ENCODE peak calls at places on chromosomes 3 and 15, in eight cellular contexts. E is IMR-90, P is OCI-LY7, C is A673, W is tibial artery, J is prostate gland, Y is K562, G is ovary. Z is an unnamed sample.
A peak's percentile ranks its signal among the peaks of the same experiment; 100 is the strongest.

GRCh38 chr3:190671658-190672057 is 157.8 kb downstream of the IL1RAP start:
- DNase-seq in P (no peak), C (peak; percentile 51), W (no peak), J (no peak), G (no peak), Y (no peak), E (peak; percentile 51), Z (no peak)

GRCh38 chr3:122513386-122514122 is 1.2 kb downstream of the KPNA1 start:
- DNase-seq in C (no peak), P (no peak), W (no peak), Y (no peak), J (no peak), G (no peak), E (peak; percentile 74), Z (no peak)

GRCh38 chr3:23740517-23741402 is 65.0 kb upstream of the UBE2E1 start:
- DNase-seq in Y (peak; percentile 47), C (no peak), G (no peak), J (no peak), E (no peak), W (peak; percentile 36), P (peak; percentile 51), Z (no peak)

GRCh38 chr3:185927501-185928200 is 10.2 kb downstream of the TRA2B start:
- DNase-seq in G (no peak), C (no peak), E (no peak), W (no peak), J (no peak), P (no peak), Y (no peak), Z (no peak)

GRCh38 chr3:174439621-174440349 is 419.3 kb upstream of the NAALADL2 start:
- DNase-seq in P (no peak), E (peak; percentile 98), Y (no peak), G (peak; percentile 22), J (peak; percentile 49), W (peak; percentile 47), C (peak; percentile 33), Z (peak; percentile 65)

GRCh38 chr3:177673105-177673804 is 476.0 kb upstream of the TBL1XR1 start:
- DNase-seq in W (peak; percentile 23), G (no peak), C (no peak), Y (peak; percentile 53), J (no peak), E (peak; percentile 97), P (no peak), Z (peak; percentile 81)

GRCh38 chr3:155102329-155102728 is 22.2 kb downstream of the MME start:
- DNase-seq in E (peak; percentile 62), Y (no peak), G (no peak), C (no peak), P (no peak), J (no peak), W (no peak), Z (no peak)

GRCh38 chr15:34837246-34838016 is 42.1 kb upstream of the ACTC1 start:
- DNase-seq in J (no peak), C (no peak), Y (peak; percentile 19), G (no peak), E (peak; percentile 95), P (no peak), W (no peak), Z (peak; percentile 72)

GRCh38 chr15:82643992-82644391 is 3.2 kb downstream of the CPEB1 start:
- DNase-seq in C (no peak), P (no peak), W (no peak), E (no peak), J (no peak), G (no peak), Y (peak; percentile 76), Z (no peak)

GRCh38 chr3:13110678-13111116 is 37.5 kb upstream of the IQSEC1 start:
- DNase-seq in E (no peak), J (peak; percentile 70), Y (no peak), W (no peak), C (no peak), P (peak; percentile 94), G (no peak), Z (peak; percentile 61)

GRCh38 chr3:107315136-107315535 is 62.1 kb upstream of the CCDC54 start:
- DNase-seq in Y (no peak), P (no peak), J (no peak), G (no peak), W (no peak), E (peak; percentile 5), C (no peak), Z (no peak)

GRCh38 chr3:23162939-23163338 is 40.2 kb upstream of the UBE2E2 start:
- DNase-seq in P (peak; percentile 42), J (peak; percentile 26), Y (no peak), C (no peak), G (no peak), E (no peak), W (no peak), Z (no peak)

GRCh38 chr3:107612581-107613182 is 89.9 kb downstream of the BBX start:
- DNase-seq in Y (no peak), C (no peak), W (no peak), J (no peak), P (no peak), G (no peak), E (no peak), Z (no peak)

GRCh38 chr15:57183614-57184344 is 192.5 kb upstream of the CGNL1 start:
- DNase-seq in W (no peak), C (no peak), J (no peak), Y (no peak), G (no peak), E (peak; percentile 69), P (no peak), Z (no peak)

GRCh38 chr15:85581495-85581894 is 201.1 kb downstream of the AKAP13 start:
- DNase-seq in J (no peak), C (no peak), Y (no peak), G (no peak), W (peak; percentile 78), E (no peak), P (peak; percentile 19), Z (no peak)

GRCh38 chr15:28080386-28080785 is 18.7 kb downstream of the OCA2 start:
- DNase-seq in G (no peak), W (no peak), P (no peak), C (no peak), Y (no peak), J (no peak), E (no peak), Z (no peak)

GRCh38 chr3:129579991-129580390 is 26.5 kb downstream of the PLXND1 start:
- DNase-seq in G (no peak), C (no peak), W (no peak), P (no peak), Y (no peak), E (no peak), J (no peak), Z (no peak)

GRCh38 chr15:39591141-39591895 is 10.4 kb downstream of the THBS1 start:
- DNase-seq in J (no peak), E (peak; percentile 41), C (no peak), P (no peak), G (no peak), Y (no peak), W (no peak), Z (peak; percentile 52)

GRCh38 chr3:10142707-10143560 is 1.4 kb downstream of the VHL start:
- DNase-seq in J (no peak), W (no peak), Y (peak; percentile 42), P (peak; percentile 37), C (no peak), E (no peak), G (peak; percentile 24), Z (peak; percentile 87)

GRCh38 chr3:14784087-14784596 is 34.6 kb upstream of the FGD5 start:
- DNase-seq in C (peak; percentile 26), Y (no peak), J (no peak), E (no peak), G (no peak), P (no peak), W (no peak), Z (no peak)

GRCh38 chr15:96267463-96267862 is 63.0 kb upstream of the NR2F2 start:
- DNase-seq in G (no peak), E (no peak), P (no peak), C (no peak), W (no peak), J (no peak), Y (no peak), Z (no peak)
- H3K4me1 ChIP-seq in G (peaks cover 9% of the 10 kb centered on the region), E (peaks cover 17% of the 10 kb centered on the region), P (no peaks in the 10 kb centered on the region), C (peaks cover 15% of the 10 kb centered on the region), W (peaks cover 2% of the 10 kb centered on the region), J (no peaks in the 10 kb centered on the region), Y (peaks cover 7% of the 10 kb centered on the region), Z (peaks cover 26% of the 10 kb centered on the region)

DNA sequence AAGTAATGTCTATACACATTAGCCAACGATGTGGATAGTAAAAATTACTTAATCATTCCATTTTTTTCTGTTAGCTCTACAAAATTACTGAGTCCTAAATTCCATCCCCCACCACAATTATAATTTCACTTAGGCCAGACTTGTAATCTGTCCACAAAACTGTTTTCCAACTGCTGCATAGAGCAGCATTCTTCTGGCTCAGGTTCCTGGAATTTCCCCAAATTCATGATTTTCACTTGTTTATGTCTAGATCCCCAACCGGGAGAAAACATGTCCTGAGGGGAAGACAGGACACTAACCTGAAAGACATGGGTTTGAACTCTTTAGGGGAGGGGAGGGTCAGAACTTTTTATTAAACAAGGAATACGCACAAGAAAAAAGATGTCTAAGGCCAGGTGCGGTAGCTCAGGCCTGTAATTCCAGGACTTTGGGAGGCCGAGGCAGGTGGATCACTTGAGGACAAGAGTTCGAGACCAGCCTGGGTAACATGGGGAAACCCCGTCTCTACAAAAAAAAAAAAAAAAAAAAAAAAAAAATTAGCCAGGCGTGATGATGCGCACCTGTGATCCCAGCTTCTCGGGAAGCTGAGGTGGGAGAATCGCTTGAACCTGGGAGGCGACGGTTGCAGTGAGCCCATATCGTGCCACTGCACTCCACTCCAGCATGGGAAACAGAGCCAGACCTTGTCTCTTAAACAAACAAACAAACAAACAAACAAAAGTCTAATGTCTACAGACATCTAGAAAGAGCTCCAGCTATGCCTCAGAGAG is 1.5 kb downstream of the ETFA start:
- DNase-seq in Y (no peak), C (no peak), J (no peak), W (no peak), P (no peak), G (no peak), E (no peak), Z (no peak)
- H3K4me3 ChIP-seq in Y (peak overlapping the region; percentile 97), C (peak overlapping the region; percentile 99), J (no peak overlapping the region), W (peak overlapping the region; percentile 71), P (peak overlapping the region; percentile 80), G (no peak overlapping the region), E (no peak overlapping the region), Z (peak overlapping the region; percentile 97)

GRCh38 chr3:27628029-27628750 is 93.9 kb downstream of the EOMES start:
- DNase-seq in J (no peak), E (peak; percentile 39), P (no peak), C (peak; percentile 9), W (no peak), G (no peak), Y (no peak), Z (no peak)
- H3K4me1 ChIP-seq in J (no peaks in the 10 kb centered on the region), E (peaks cover 2% of the 10 kb centered on the region), P (no peaks in the 10 kb centered on the region), C (peaks cover 10% of the 10 kb centered on the region), W (peaks cover 6% of the 10 kb centered on the region), G (no peaks in the 10 kb centered on the region), Y (peaks cover 6% of the 10 kb centered on the region), Z (peaks cover 25% of the 10 kb centered on the region)

DNA sequence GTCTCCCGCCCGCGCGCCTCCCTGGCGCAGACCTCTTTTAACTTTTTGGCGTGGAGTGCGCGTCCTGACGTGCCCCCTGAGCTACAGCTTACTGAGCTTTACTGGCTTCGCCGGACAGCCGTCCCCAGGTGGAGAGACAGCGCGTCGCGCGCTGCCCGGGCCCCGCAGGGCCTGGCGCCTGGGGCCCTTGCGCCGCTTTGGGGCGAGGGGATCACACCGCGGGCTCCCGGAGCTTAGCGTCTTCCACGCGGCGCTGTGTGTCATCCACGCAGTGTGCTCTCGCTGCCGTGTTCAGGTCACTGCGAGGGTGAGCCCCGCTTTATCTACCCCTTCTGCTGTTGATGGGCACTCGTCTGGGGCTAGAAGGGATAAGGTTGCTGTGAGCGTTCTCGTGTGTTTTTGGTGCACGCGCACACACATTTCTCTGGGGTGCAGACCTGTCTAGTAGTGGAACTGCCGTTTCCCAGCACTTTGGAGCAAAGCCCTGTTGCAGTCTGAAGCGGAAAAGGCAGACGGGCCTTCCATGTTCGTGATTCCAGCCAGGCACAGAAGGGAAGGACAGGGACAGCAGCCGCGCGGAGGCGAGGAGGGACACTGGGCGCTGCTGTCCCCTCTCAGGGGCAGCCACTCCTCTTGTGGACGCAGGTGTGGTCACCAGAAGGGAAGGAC is 33.1 kb upstream of the ALDH1L1 start:
- DNase-seq in W (no peak), G (no peak), E (no peak), Y (no peak), P (no peak), C (no peak), J (no peak), Z (peak; percentile 55)
- H3K4me3 ChIP-seq in W (peak overlapping the region; percentile 50), G (peak overlapping the region; percentile 44), E (peak overlapping the region; percentile 10), Y (no peak overlapping the region), P (no peak overlapping the region), C (no peak overlapping the region), J (peak overlapping the region; percentile 43), Z (peak overlapping the region; percentile 68)